ENCODE peak calls at places on chromosome 17, in nine cellular contexts. V, Q, H, P, C, A, K, R and Z are unnamed samples.
A peak's percentile ranks its signal among the peaks of the same experiment; 100 is the strongest.

GRCh38 chr17:3003401-3004149 is 59.8 kb downstream of the OR1D5 start:
- DNase-seq in V (no peak), Q (no peak), H (peak; percentile 43), P (peak; percentile 46), C (no peak), A (peak; percentile 44), K (peak; percentile 73), R (no peak), Z (no peak)

GRCh38 chr17:2484876-2485275 is 26.8 kb downstream of the METTL16 start:
- DNase-seq in V (no peak), Q (no peak), H (no peak), P (no peak), C (peak; percentile 91), A (no peak), K (no peak), R (peak; percentile 75), Z (peak; percentile 39)

GRCh38 chr17:48155889-48156670 is 48.5 kb downstream of the SNX11 start:
- DNase-seq in V (no peak), Q (no peak), H (no peak), P (no peak), C (no peak), A (no peak), K (no peak), R (peak; percentile 46), Z (no peak)

GRCh38 chr17:48611681-48612455 is 1.1 kb upstream of the HOXB7 start:
- DNase-seq in V (no peak), Q (no peak), H (no peak), P (no peak), C (peak; percentile 73), A (no peak), K (no peak), R (peak; percentile 51), Z (no peak)

GRCh38 chr17:73293480-73293911 is 18.3 kb downstream of the CDC42EP4 start:
- DNase-seq in V (peak; percentile 86), Q (peak; percentile 83), H (peak; percentile 84), P (no peak), C (no peak), A (peak; percentile 60), K (no peak), R (no peak), Z (no peak)

GRCh38 chr17:27376637-27377547 is 79.4 kb upstream of the KSR1 start:
- DNase-seq in V (peak; percentile 55), Q (peak; percentile 69), H (no peak), P (no peak), C (no peak), A (no peak), K (no peak), R (no peak), Z (peak; percentile 52)

GRCh38 chr17:31629696-31630470 is 229.2 kb downstream of the COPRS start:
- DNase-seq in V (peak; percentile 99), Q (peak; percentile 75), H (no peak), P (no peak), C (no peak), A (no peak), K (no peak), R (no peak), Z (no peak)

GRCh38 chr17:38673714-38674012 is 1.1 kb downstream of the EPOP start:
- DNase-seq in V (no peak), Q (no peak), H (no peak), P (peak; percentile 49), C (no peak), A (peak; percentile 22), K (peak; percentile 25), R (peak; percentile 73), Z (no peak)

DNA sequence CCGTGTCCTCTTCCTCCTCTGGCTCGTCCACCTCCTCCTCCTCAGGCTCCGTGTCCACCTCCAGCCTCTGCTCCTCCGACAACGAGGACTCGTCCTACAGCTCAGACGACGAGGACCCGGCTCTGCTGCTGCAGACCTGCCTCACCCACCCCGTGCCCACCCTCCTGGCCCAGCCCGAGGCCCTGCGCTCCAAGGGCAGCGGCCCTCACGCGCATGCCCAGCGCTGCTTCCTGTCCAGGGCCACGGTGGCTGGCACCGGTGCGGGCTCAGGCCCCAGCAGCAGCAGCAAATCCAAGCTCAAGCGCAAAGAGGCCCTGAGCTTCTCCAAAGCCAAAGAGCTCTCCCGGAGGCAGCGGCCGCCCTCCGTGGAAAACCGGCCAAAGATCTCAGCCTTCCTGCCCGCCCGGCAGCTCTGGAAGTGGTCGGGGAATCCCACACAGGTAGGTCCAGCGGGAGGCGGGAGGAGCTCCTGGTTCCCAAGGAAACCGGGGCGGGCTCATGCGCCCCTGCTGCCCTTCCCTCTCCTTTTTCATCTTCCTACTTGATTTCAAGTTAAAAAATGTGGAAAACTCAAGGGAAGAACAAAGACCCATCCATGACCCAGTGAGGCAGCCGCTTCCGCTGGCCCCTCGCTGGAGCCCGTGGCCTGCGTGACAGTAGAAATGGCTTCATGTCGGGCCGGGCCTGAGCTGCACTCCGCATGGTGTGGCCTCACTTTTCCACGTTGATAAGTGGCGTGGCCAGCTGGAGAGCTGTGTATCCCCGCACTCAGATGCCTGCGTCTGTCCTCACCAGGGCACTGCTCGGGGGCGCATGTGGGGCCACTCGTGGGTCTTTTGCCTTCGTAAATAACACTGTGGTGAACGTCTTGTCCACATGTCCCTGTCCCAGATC is 50.7 kb downstream of the ACTG1 start:
- DNase-seq in V (no peak), Q (no peak), H (no peak), P (no peak), C (no peak), A (no peak), K (no peak), R (no peak), Z (no peak)
- H3K4me3 ChIP-seq in V (no peak overlapping the region), Q (no peak overlapping the region), H (no peak overlapping the region), P (no peak overlapping the region), C (no peak overlapping the region), A (no peak overlapping the region), K (no peak overlapping the region), R (no peak overlapping the region), Z (no peak overlapping the region)

GRCh38 chr17:40864661-40865380 is 2.2 kb downstream of the KRT12 start:
- DNase-seq in V (peak; percentile 8), Q (no peak), H (no peak), P (no peak), C (no peak), A (no peak), K (no peak), R (no peak), Z (no peak)

GRCh38 chr17:40857535-40857934 is 9.5 kb downstream of the KRT12 start:
- DNase-seq in V (peak; percentile 81), Q (peak; percentile 5), H (no peak), P (no peak), C (peak; percentile 51), A (peak; percentile 14), K (no peak), R (no peak), Z (no peak)

GRCh38 chr17:40866838-40867237 is at the start of gene KRT12:
- DNase-seq in V (no peak), Q (no peak), H (no peak), P (no peak), C (no peak), A (no peak), K (no peak), R (no peak), Z (no peak)

GRCh38 chr17:40859536-40859935 is 7.5 kb downstream of the KRT12 start:
- DNase-seq in V (peak; percentile 9), Q (no peak), H (no peak), P (no peak), C (no peak), A (no peak), K (no peak), R (no peak), Z (peak; percentile 7)

DNA sequence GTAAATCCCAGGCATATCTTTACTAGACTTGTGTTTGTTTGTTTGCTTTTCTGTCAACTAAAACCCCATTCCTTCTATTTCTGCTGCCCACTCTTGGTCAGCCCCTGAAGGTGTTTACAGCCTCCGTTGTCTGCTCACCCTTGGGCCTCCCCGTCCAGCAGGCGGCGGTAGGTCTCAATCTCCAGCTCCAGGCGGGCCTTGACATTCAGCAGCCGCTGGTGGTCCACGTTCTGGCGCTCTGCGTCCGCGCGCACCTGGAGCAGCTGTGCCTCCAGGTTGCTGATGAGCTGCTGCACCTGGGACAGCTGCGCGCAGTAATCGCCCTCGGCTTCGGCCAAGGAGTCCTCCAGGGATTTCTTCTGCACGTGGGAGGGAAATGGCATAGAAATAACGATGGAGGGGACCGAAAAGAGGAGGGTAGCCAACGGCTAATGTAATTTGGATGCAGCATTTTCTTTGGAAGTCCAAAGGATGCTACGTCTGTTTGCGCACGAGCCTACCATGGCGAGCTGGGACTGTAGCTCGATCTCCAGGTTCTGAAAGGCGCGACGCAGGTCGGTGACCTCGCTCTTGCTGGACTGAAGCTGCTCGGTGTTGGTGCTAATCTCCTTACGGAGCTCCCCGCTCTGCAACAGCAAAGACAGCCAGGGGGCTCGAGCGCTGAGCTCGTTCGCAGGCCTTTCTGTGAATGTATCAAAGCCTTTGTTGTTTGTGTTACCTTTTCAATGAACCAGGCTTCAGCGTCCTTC is 3.9 kb downstream of the KRT12 start:
- DNase-seq in V (no peak), Q (no peak), H (no peak), P (no peak), C (no peak), A (no peak), K (peak; percentile 8), R (peak; percentile 65), Z (no peak)
- TF ChIP-seq CTCF in V (peak; percentile 30), Q (peak; percentile 41), H (no peak), P (no peak), C (no peak), A (no peak), K (peak; percentile 27), R (peak; percentile 56), Z (peak; percentile 56)

GRCh38 chr17:59619313-59620063 is at the start of gene CLTC:
- DNase-seq in V (peak; percentile 99), Q (peak; percentile 98), H (peak; percentile 91), P (peak; percentile 93), C (peak; percentile 99), A (peak; percentile 90), K (peak; percentile 98), R (peak; percentile 96), Z (peak; percentile 92)

GRCh38 chr17:59616253-59616920 is 3.3 kb upstream of the CLTC start:
- DNase-seq in V (no peak), Q (no peak), H (no peak), P (no peak), C (no peak), A (no peak), K (no peak), R (no peak), Z (no peak)

GRCh38 chr17:59620064-59620359 is 317 bp downstream of the CLTC start:
- DNase-seq in V (no peak), Q (no peak), H (no peak), P (no peak), C (no peak), A (no peak), K (no peak), R (no peak), Z (no peak)

GRCh38 chr17:59618894-59619312 is 792 bp upstream of the CLTC start:
- DNase-seq in V (no peak), Q (no peak), H (no peak), P (no peak), C (peak; percentile 96), A (no peak), K (no peak), R (peak; percentile 95), Z (peak; percentile 71)

DNA sequence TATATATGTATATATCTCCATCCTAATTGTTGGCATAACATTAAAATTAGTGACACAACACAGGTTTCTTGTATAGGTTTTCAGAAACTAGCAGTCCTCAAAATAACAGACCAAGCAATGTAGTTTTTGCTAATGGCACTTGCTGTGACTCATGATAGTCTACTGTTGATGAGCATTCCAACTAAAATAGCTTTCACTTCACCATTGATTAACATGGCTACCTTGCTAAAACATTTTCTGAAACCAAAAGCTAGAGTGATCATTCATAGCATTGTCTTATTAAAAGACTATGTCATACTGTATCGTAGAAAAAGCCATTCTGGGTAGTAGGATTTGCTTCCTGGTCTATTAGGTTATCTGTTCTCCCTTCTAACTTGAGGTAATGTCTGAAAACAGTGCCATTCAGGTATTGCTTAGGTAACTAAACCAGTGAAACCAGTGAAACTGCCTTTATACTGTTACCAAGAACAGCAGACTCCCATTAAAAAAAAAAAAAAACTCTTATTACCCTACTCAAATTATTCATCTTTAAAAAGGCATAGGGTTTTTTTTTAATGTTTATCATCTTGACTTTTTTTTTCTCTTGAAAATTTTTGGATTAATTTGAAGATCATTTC is 2.4 kb upstream of the CLTC start:
- DNase-seq in V (no peak), Q (peak; percentile 33), H (no peak), P (no peak), C (no peak), A (no peak), K (no peak), R (no peak), Z (no peak)
- H3K4me3 ChIP-seq in V (no peak overlapping the region), Q (no peak overlapping the region), H (no peak overlapping the region), P (no peak overlapping the region), C (peak overlapping the region; percentile 82), A (no peak overlapping the region), K (no peak overlapping the region), R (peak overlapping the region; percentile 91), Z (no peak overlapping the region)

GRCh38 chr17:5111402-5112204 is at the start of gene ZNF232:
- DNase-seq in V (peak; percentile 90), Q (peak; percentile 79), H (peak; percentile 95), P (peak; percentile 95), C (peak; percentile 98), A (peak; percentile 94), K (peak; percentile 97), R (peak; percentile 96), Z (peak; percentile 75)
- TF ChIP-seq CTCF in V (no peak), Q (no peak), H (no peak), P (no peak), C (no peak), A (no peak), K (no peak), R (no peak), Z (no peak)